ENCODE peak calls at places on chromosomes 2 and 18, in six cellular contexts. Y, J, I, A, P and U are unnamed samples.

GRCh38 chr2:11019614-11020013 is 107.9 kb downstream of the KCNF1 start:
- DNase-seq in Y (no peak), J (no peak), I (no peak), P (peak), A (no peak), U (no peak)

GRCh38 chr2:172783091-172783898 is 47.6 kb downstream of the RAPGEF4 start:
- DNase-seq in Y (peak), A (peak), I (no peak), J (peak), P (no peak), U (peak)

GRCh38 chr2:45567288-45567963 is 43.6 kb downstream of the SRBD1 start:
- DNase-seq in P (no peak), I (no peak), Y (no peak), J (no peak), A (no peak), U (no peak)

GRCh38 chr2:990970-991369 is 40.3 kb downstream of the SNTG2 start:
- DNase-seq in J (no peak), Y (no peak), A (no peak), I (no peak), P (no peak), U (no peak)

GRCh38 chr18:33757037-33757436 is 179.0 kb downstream of the ASXL3 start:
- DNase-seq in P (no peak), Y (peak), J (no peak), A (peak), I (no peak), U (no peak)

GRCh38 chr2:207473203-207473865 is 56.4 kb upstream of the CREB1 start:
- DNase-seq in I (peak), Y (peak), P (no peak), J (peak), A (peak), U (peak)

GRCh38 chr18:13823707-13824395 is at the start of gene MC5R:
- DNase-seq in I (peak), P (peak), Y (peak), J (peak), A (peak), U (peak)

GRCh38 chr2:230640540-230641011 is 72.1 kb upstream of the CAB39 start:
- DNase-seq in J (no peak), Y (peak), A (peak), I (no peak), P (no peak), U (no peak)

GRCh38 chr2:239811001-239811798 is 213.9 kb downstream of the NDUFA10 start:
- DNase-seq in A (no peak), I (no peak), Y (no peak), P (no peak), J (no peak), U (no peak)

GRCh38 chr2:8544168-8544785 is 137.6 kb upstream of the ID2 start:
- DNase-seq in I (no peak), J (no peak), Y (no peak), A (no peak), P (no peak), U (no peak)

GRCh38 chr2:102336502-102336945 is 19.1 kb upstream of the IL18R1 start:
- DNase-seq in I (no peak), A (peak), Y (peak), J (no peak), P (no peak), U (no peak)

GRCh38 chr18:8326763-8327394 is 282.4 kb upstream of the RAB12 start:
- DNase-seq in J (no peak), Y (no peak), P (no peak), I (no peak), A (no peak), U (no peak)

GRCh38 chr2:54579682-54580349 is 123.7 kb downstream of the SPTBN1 start:
- DNase-seq in A (no peak), I (no peak), P (no peak), Y (no peak), J (no peak), U (no peak)

GRCh38 chr2:96305979-96306308 is 598 bp upstream of the SNRNP200 start:
- DNase-seq in P (no peak), J (no peak), I (no peak), A (no peak), Y (no peak), U (no peak)

GRCh38 chr2:129006135-129006885 is 687.6 kb upstream of the HS6ST1 start:
- DNase-seq in I (no peak), A (no peak), J (no peak), P (no peak), Y (no peak), U (no peak)

GRCh38 chr2:237967463-237967871 is 653 bp downstream of the UBE2F start:
- DNase-seq in P (peak), I (no peak), A (no peak), J (peak), Y (peak), U (no peak)

GRCh38 chr2:69489793-69490192 is 52.6 kb upstream of the NFU1 start:
- DNase-seq in I (no peak), A (peak), J (no peak), Y (peak), P (no peak), U (no peak)

GRCh38 chr2:12059616-12060441 is 313.4 kb downstream of the LPIN1 start:
- DNase-seq in Y (peak), P (no peak), I (no peak), J (no peak), A (peak), U (no peak)

GRCh38 chr2:68156419-68156818 is 1.3 kb upstream of the PNO1 start:
- DNase-seq in Y (peak), J (no peak), I (no peak), A (no peak), P (no peak), U (no peak)

GRCh38 chr2:68157402-68158133 is at the start of gene PNO1:
- DNase-seq in A (peak), P (peak), I (peak), J (peak), Y (peak), U (peak)

GRCh38 chr2:68157002-68157401 is 686 bp upstream of the PNO1 start:
- DNase-seq in A (peak), J (peak), I (no peak), P (no peak), Y (no peak), U (peak)

GRCh38 chr2:68155618-68156017 is 2.1 kb upstream of the PNO1 start:
- DNase-seq in Y (no peak), I (no peak), J (no peak), P (no peak), A (no peak), U (no peak)

GRCh38 chr2:68158134-68158447 is 403 bp downstream of the PNO1 start:
- DNase-seq in P (no peak), Y (no peak), J (no peak), I (no peak), A (no peak), U (no peak)
- H2BK5ac ChIP-seq in P (peak), Y (no peak), J (peak), I (no peak), A (peak), U (no peak)

DNA sequence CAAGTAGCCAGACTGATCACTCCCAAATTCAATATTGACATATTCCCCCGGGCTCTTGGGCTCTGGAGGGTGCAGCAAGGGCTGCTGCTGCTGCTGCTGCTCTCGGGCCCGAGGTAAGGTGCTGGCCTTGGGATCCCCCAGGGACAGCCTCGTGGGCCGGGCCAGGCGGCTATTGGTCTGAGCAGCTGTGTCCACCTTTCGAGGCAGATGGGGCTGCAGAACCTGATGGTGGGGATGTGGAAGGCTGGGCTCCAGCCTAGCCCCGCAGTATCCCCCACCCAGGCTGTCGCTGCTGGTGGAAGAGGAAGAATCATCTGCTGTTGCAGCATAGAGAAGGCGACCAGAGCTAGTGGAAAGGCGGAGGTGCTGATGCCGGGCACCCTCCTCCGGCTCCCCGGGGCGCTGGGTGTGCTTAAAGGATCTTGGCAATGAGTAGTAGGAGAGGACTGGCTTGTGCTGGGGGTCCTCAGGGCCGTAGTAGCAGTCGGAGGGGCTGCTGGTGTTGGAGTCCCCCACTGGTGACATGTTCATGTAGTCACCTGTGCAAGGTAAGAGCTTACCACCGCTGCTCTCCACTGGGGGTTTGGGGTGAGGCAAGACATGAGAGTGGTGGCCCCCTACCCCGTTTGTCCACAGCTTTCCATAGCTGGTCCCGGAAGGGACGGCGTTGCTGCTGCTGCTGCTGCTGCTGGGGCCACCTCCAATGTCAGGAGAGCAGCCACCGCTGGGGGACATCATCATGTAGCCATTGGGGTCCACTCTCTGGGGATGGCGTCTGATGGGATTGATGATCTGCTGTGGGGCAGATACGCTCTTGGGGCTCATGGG is 3.4 kb downstream of the IRS1 start:
- DNase-seq in Y (no peak), A (peak), J (no peak), P (no peak), I (no peak), U (no peak)
- H3K4me3 ChIP-seq in Y (peak), A (peak), J (no peak), P (no peak), I (no peak), U (no peak)

DNA sequence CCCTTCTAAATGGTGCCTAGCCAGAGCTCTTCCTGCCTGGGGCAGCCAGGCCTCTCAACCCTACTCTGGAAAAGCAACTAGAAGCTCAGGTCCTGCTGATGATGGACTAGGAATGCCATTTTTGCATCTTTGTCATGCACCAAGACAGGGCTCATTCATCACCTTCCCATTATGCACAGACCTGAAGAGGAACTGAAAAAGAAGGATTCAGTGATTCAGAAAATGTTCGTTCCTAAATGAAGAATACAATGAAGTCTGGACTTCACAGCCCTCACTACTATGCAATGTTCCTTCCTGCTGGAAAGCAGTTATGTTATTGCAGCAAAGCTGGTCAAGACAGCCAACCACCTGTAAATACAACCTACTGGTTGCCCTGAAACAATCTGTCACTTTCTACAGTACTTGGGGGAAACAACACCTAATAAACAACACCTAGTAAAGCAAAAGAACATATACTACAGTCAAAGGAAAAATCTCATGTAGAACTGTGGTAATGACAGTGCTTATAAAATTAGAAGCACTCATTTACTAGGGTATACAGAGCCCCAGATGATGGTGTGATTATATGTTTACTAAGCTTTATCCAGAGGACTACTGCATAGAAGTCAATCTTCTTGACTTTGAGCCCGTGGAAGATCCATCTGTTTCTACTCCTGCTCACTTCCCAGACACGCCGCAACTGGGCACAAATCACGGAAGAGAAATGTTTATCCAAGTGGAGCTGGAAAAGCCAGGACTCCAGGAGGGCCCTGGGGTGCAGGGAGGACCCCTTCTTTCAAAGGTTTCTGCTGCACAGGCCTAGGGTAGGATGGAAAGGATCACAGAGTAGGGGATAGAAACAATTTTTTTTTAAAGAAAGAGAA is 103.1 kb upstream of the THOC1 start:
- DNase-seq in A (no peak), I (no peak), Y (peak), J (no peak), P (no peak), U (no peak)
- H3K27ac ChIP-seq in A (no peak), I (no peak), Y (no peak), J (no peak), P (no peak), U (no peak)

DNA sequence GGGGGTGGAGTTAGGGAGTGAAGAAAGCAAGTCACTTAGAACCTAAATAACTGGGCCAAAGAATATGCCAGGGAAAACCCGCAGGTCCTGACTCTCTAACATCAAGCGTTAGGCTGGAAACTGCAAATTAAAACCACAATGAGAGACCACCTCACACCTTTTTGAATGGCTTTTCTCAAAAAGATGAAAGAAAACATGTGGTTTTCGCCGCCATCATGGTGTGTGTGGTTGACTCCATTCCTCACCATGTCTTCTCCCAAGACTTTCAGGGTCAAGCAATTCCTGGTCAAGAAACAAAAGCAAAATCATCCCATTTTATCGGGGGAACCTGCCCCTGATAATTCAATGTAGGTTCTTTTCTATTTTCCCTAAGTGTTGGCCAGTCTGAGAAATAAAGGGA is 69.1 kb downstream of the CD226 start:
- DNase-seq in A (no peak), P (no peak), Y (no peak), J (no peak), I (no peak), U (peak)
- H2BK5ac ChIP-seq in A (no peak), P (peak), Y (no peak), J (no peak), I (no peak), U (peak)